ENCODE peak calls at places on chromosomes 3 and 15, in seven cellular contexts. D is effector CD8-positive, alpha-beta T cell; K is cardiac septum; Z is BJ; C is COR-L47; E is stimulated activated CD4-positive, alpha-beta T cell treated with anti-CD3 and anti-CD28 coated beads, Interleukin-1b, Interleukin-23, amount 100 ng/mL, for 24 hours; P is C1 segment of cervical spinal cord. W is an unnamed sample.

GRCh38 chr3:4990061-4990460 is 10.8 kb downstream of the BHLHE40 start:
- DNase-seq in D (no peak), K (no peak), Z (no peak), C (no peak), E (no peak), P (no peak), W (no peak)

GRCh38 chr3:106862067-106862466 is 515.2 kb upstream of the CCDC54 start:
- DNase-seq in D (no peak), K (no peak), Z (no peak), C (no peak), E (no peak), P (no peak), W (peak; percentile 44)

GRCh38 chr3:133136114-133137041 is 98.2 kb downstream of the TMEM108 start:
- DNase-seq in D (no peak), K (no peak), Z (no peak), C (peak; percentile 84), E (no peak), P (no peak), W (peak; percentile 39)

GRCh38 chr3:180092889-180093288 is 56.2 kb upstream of the PEX5L start:
- DNase-seq in D (no peak), K (no peak), Z (no peak), C (no peak), E (no peak), P (no peak), W (no peak)

GRCh38 chr3:41041899-41042298 is 157.4 kb upstream of the CTNNB1 start:
- DNase-seq in D (no peak), K (no peak), Z (no peak), C (no peak), E (no peak), P (no peak), W (no peak)

GRCh38 chr15:63283126-63283525 is 5.7 kb downstream of the APH1B start:
- DNase-seq in D (no peak), K (peak; percentile 87), Z (no peak), C (no peak), E (no peak), P (no peak), W (no peak)

GRCh38 chr3:125061170-125061569 is 5.4 kb upstream of the HEG1 start:
- DNase-seq in D (no peak), K (no peak), Z (peak; percentile 37), C (no peak), E (no peak), P (no peak), W (peak; percentile 51)

GRCh38 chr3:124266517-124266916 is 274.6 kb upstream of the ROPN1 start:
- DNase-seq in D (no peak), K (no peak), Z (no peak), C (peak; percentile 100), E (no peak), P (no peak), W (peak; percentile 41)

GRCh38 chr3:170914690-170915089 is 6.3 kb upstream of the EIF5A2 start:
- DNase-seq in D (no peak), K (no peak), Z (no peak), C (no peak), E (no peak), P (no peak), W (no peak)

GRCh38 chr3:127690823-127691452 is 18.2 kb downstream of the ABTB1 start:
- DNase-seq in D (no peak), K (peak; percentile 77), Z (no peak), C (peak; percentile 35), E (no peak), P (no peak), W (no peak)

GRCh38 chr3:107938128-107938527 is 152.7 kb downstream of the CD47 start:
- DNase-seq in D (no peak), K (no peak), Z (no peak), C (peak; percentile 44), E (no peak), P (no peak), W (peak; percentile 57)

GRCh38 chr15:77505556-77505955 is 84.9 kb downstream of the HMG20A start:
- DNase-seq in D (no peak), K (no peak), Z (no peak), C (no peak), E (no peak), P (no peak), W (no peak)

GRCh38 chr3:151890721-151891141 is 17.3 kb downstream of the SUCNR1 start:
- DNase-seq in D (no peak), K (no peak), Z (no peak), C (peak; percentile 94), E (no peak), P (no peak), W (no peak)

GRCh38 chr15:39227001-39227400 is 353.9 kb upstream of the THBS1 start:
- DNase-seq in D (no peak), K (no peak), Z (no peak), C (no peak), E (no peak), P (no peak), W (peak; percentile 77)

GRCh38 chr3:192038726-192039125 is 577.8 kb downstream of the PYDC2 start:
- DNase-seq in D (no peak), K (no peak), Z (no peak), C (no peak), E (no peak), P (no peak), W (peak; percentile 77)

GRCh38 chr15:57769266-57769665 is 62.8 kb downstream of the POLR2M start:
- DNase-seq in D (no peak), K (no peak), Z (peak; percentile 55), C (no peak), E (no peak), P (no peak), W (no peak)

GRCh38 chr3:5213574-5213966 is 26.1 kb downstream of the EDEM1 start:
- DNase-seq in D (no peak), K (no peak), Z (no peak), C (no peak), E (no peak), P (no peak), W (no peak)

GRCh38 chr3:72227536-72228070 is 442.7 kb upstream of the PROK2 start:
- DNase-seq in D (no peak), K (no peak), Z (no peak), C (no peak), E (no peak), P (no peak), W (no peak)

GRCh38 chr3:156816091-156816793 is 9.9 kb upstream of the LEKR1 start:
- DNase-seq in D (no peak), K (no peak), Z (peak; percentile 26), C (no peak), E (no peak), P (peak; percentile 58), W (no peak)

GRCh38 chr3:31053299-31053698 is 158.8 kb upstream of the GADL1 start:
- DNase-seq in D (no peak), K (no peak), Z (no peak), C (no peak), E (no peak), P (no peak), W (no peak)

GRCh38 chr15:86163771-86164170 is 84.1 kb downstream of the AGBL1 start:
- DNase-seq in D (no peak), K (no peak), Z (no peak), C (no peak), E (no peak), P (no peak), W (no peak)

GRCh38 chr15:98953950-98954349 is 53.6 kb downstream of the PGPEP1L start:
- DNase-seq in D (no peak), K (no peak), Z (no peak), C (no peak), E (no peak), P (peak; percentile 33), W (no peak)

GRCh38 chr3:4313606-4314308 is 10.6 kb downstream of the SETMAR start:
- DNase-seq in D (no peak), K (no peak), Z (no peak), C (no peak), E (no peak), P (no peak), W (no peak)

GRCh38 chr3:51382947-51383578 is 2.0 kb upstream of the MANF start:
- DNase-seq in D (no peak), K (no peak), Z (no peak), C (no peak), E (no peak), P (no peak), W (no peak)

GRCh38 chr3:122519693-122520092 is 5.0 kb upstream of the KPNA1 start:
- DNase-seq in D (no peak), K (no peak), Z (no peak), C (no peak), E (no peak), P (no peak), W (no peak)

W was measured in renal cortical epithelial cell.